ENCODE peak calls at places on chromosomes 12 and 14, in four cellular contexts. B is nephron progenitor cell; A is activated CD4-positive, alpha-beta T cell treated with anti-CD3 and anti-CD28 coated beads, Interleukin-2, amount 50 U/mL, for 48 hours; C is HEK293T. S is an unnamed sample.

GRCh38 chr14:67837011-67837624 is 17.5 kb downstream of the RAD51B start:
- DNase-seq in B (peak), A (no peak), C (peak), S (peak)

GRCh38 chr12:61821381-61821780 is 438.8 kb upstream of the USP15 start:
- DNase-seq in B (no peak), A (no peak), C (no peak), S (no peak)

GRCh38 chr12:95605875-95606274 is 54.6 kb upstream of the USP44 start:
- DNase-seq in B (no peak), A (no peak), C (no peak), S (no peak)

GRCh38 chr12:64744422-64745258 is 14.6 kb downstream of the GNS start:
- DNase-seq in B (no peak), A (no peak), C (no peak), S (no peak)

GRCh38 chr12:6313326-6313940 is 3.0 kb downstream of the PLEKHG6 start:
- DNase-seq in B (no peak), A (no peak), C (no peak), S (no peak)

GRCh38 chr12:111942557-111942956 is 70.4 kb downstream of the TMEM116 start:
- DNase-seq in B (no peak), A (no peak), C (no peak), S (no peak)

GRCh38 chr12:27284751-27285150 is 40.7 kb downstream of the STK38L start:
- DNase-seq in B (no peak), A (no peak), C (no peak), S (no peak)

GRCh38 chr12:6963741-6964446 is 6.6 kb downstream of the PHB2 start:
- DNase-seq in B (no peak), A (no peak), C (no peak), S (no peak)

GRCh38 chr12:123839826-123840225 is 77.7 kb downstream of the DNAH10 start:
- DNase-seq in B (no peak), A (no peak), C (no peak), S (no peak)

GRCh38 chr14:68977137-68977740 is 1.9 kb downstream of the ACTN1 start:
- DNase-seq in B (no peak), A (peak), C (no peak), S (no peak)

GRCh38 chr12:119696943-119697342 is 29.0 kb downstream of the PRKAB1 start:
- DNase-seq in B (no peak), A (no peak), C (no peak), S (no peak)

GRCh38 chr12:66539451-66539850 is 139.4 kb downstream of the GRIP1 start:
- DNase-seq in B (no peak), A (no peak), C (no peak), S (no peak)

S was measured in NCI-H460.